ENCODE peak calls at places on chromosome X, in seven cellular contexts. One of them, this sample, is unnamed.

GRCh38 chrX:1295550-1295949 is 26.9 kb downstream of the CSF2RA start:
- DNase-seq in activated T-helper 9 cell treated with anti-CD3 and anti-CD28 coated beads, Interleukin-2, amount 50 U/mL, for 16 hours: no peak
- DNase-seq in stimulated activated CD8-positive, alpha-beta memory T cell treated with anti-CD3 and anti-CD28 coated beads, Interleukin-4, amount 100 ng/mL, for 1 hour: no peak
- DNase-seq in endodermal cell: no peak
- DNase-seq in NCI-H187: no peak
- DNase-seq in neural crest cell: no peak
- DNase-seq in type B pancreatic cell: no peak
- DNase-seq in this sample: no peak

GRCh38 chrX:19334945-19335626 is 8.6 kb upstream of the PDHA1 start:
- DNase-seq in endodermal cell: peak; percentile 70
- DNase-seq in NCI-H187: peak; percentile 46
- DNase-seq in neural crest cell: no peak
- DNase-seq in activated T-helper 9 cell treated with anti-CD3 and anti-CD28 coated beads, Interleukin-2, amount 50 U/mL, for 16 hours: no peak
- DNase-seq in stimulated activated CD8-positive, alpha-beta memory T cell treated with anti-CD3 and anti-CD28 coated beads, Interleukin-4, amount 100 ng/mL, for 1 hour: no peak
- DNase-seq in type B pancreatic cell: no peak
- DNase-seq in this sample: no peak

GRCh38 chrX:114717921-114718320 is 134.0 kb downstream of the HTR2C start:
- DNase-seq in neural crest cell: peak; percentile 34
- DNase-seq in activated T-helper 9 cell treated with anti-CD3 and anti-CD28 coated beads, Interleukin-2, amount 50 U/mL, for 16 hours: no peak
- DNase-seq in endodermal cell: peak; percentile 87
- DNase-seq in NCI-H187: no peak
- DNase-seq in stimulated activated CD8-positive, alpha-beta memory T cell treated with anti-CD3 and anti-CD28 coated beads, Interleukin-4, amount 100 ng/mL, for 1 hour: no peak
- DNase-seq in type B pancreatic cell: no peak
- DNase-seq in this sample: no peak

GRCh38 chrX:109856974-109857373 is 123.9 kb upstream of the ACSL4 start:
- DNase-seq in neural crest cell: no peak
- DNase-seq in stimulated activated CD8-positive, alpha-beta memory T cell treated with anti-CD3 and anti-CD28 coated beads, Interleukin-4, amount 100 ng/mL, for 1 hour: no peak
- DNase-seq in type B pancreatic cell: no peak
- DNase-seq in endodermal cell: no peak
- DNase-seq in activated T-helper 9 cell treated with anti-CD3 and anti-CD28 coated beads, Interleukin-2, amount 50 U/mL, for 16 hours: no peak
- DNase-seq in NCI-H187: no peak
- DNase-seq in this sample: no peak

GRCh38 chrX:11341274-11342256 is 48.4 kb downstream of the AMELX start:
- DNase-seq in neural crest cell: no peak
- DNase-seq in type B pancreatic cell: no peak
- DNase-seq in endodermal cell: no peak
- DNase-seq in NCI-H187: no peak
- DNase-seq in activated T-helper 9 cell treated with anti-CD3 and anti-CD28 coated beads, Interleukin-2, amount 50 U/mL, for 16 hours: no peak
- DNase-seq in stimulated activated CD8-positive, alpha-beta memory T cell treated with anti-CD3 and anti-CD28 coated beads, Interleukin-4, amount 100 ng/mL, for 1 hour: no peak
- DNase-seq in this sample: no peak

GRCh38 chrX:109199726-109200125 is 282.2 kb downstream of the GUCY2F start:
- DNase-seq in endodermal cell: no peak
- DNase-seq in activated T-helper 9 cell treated with anti-CD3 and anti-CD28 coated beads, Interleukin-2, amount 50 U/mL, for 16 hours: no peak
- DNase-seq in type B pancreatic cell: no peak
- DNase-seq in neural crest cell: no peak
- DNase-seq in NCI-H187: no peak
- DNase-seq in stimulated activated CD8-positive, alpha-beta memory T cell treated with anti-CD3 and anti-CD28 coated beads, Interleukin-4, amount 100 ng/mL, for 1 hour: no peak
- DNase-seq in this sample: no peak

GRCh38 chrX:107826286-107827136 is 845 bp downstream of the MID2 start:
- DNase-seq in NCI-H187: no peak
- DNase-seq in activated T-helper 9 cell treated with anti-CD3 and anti-CD28 coated beads, Interleukin-2, amount 50 U/mL, for 16 hours: peak; percentile 9
- DNase-seq in endodermal cell: peak; percentile 78
- DNase-seq in stimulated activated CD8-positive, alpha-beta memory T cell treated with anti-CD3 and anti-CD28 coated beads, Interleukin-4, amount 100 ng/mL, for 1 hour: peak; percentile 1
- DNase-seq in neural crest cell: peak; percentile 28
- DNase-seq in type B pancreatic cell: no peak
- DNase-seq in this sample: no peak

GRCh38 chrX:109635151-109635550 is 10.2 kb upstream of the KCNE5 start:
- DNase-seq in activated T-helper 9 cell treated with anti-CD3 and anti-CD28 coated beads, Interleukin-2, amount 50 U/mL, for 16 hours: no peak
- DNase-seq in neural crest cell: no peak
- DNase-seq in stimulated activated CD8-positive, alpha-beta memory T cell treated with anti-CD3 and anti-CD28 coated beads, Interleukin-4, amount 100 ng/mL, for 1 hour: no peak
- DNase-seq in NCI-H187: no peak
- DNase-seq in type B pancreatic cell: no peak
- DNase-seq in endodermal cell: peak; percentile 67
- DNase-seq in this sample: no peak

GRCh38 chrX:22742174-22742573 is 257.6 kb upstream of the DDX53 start:
- DNase-seq in stimulated activated CD8-positive, alpha-beta memory T cell treated with anti-CD3 and anti-CD28 coated beads, Interleukin-4, amount 100 ng/mL, for 1 hour: no peak
- DNase-seq in endodermal cell: no peak
- DNase-seq in activated T-helper 9 cell treated with anti-CD3 and anti-CD28 coated beads, Interleukin-2, amount 50 U/mL, for 16 hours: no peak
- DNase-seq in NCI-H187: no peak
- DNase-seq in type B pancreatic cell: no peak
- DNase-seq in neural crest cell: no peak
- DNase-seq in this sample: no peak

GRCh38 chrX:45756562-45756961 is 555.9 kb upstream of the DIPK2B start:
- DNase-seq in neural crest cell: no peak
- DNase-seq in type B pancreatic cell: no peak
- DNase-seq in stimulated activated CD8-positive, alpha-beta memory T cell treated with anti-CD3 and anti-CD28 coated beads, Interleukin-4, amount 100 ng/mL, for 1 hour: no peak
- DNase-seq in endodermal cell: no peak
- DNase-seq in NCI-H187: no peak
- DNase-seq in activated T-helper 9 cell treated with anti-CD3 and anti-CD28 coated beads, Interleukin-2, amount 50 U/mL, for 16 hours: no peak
- DNase-seq in this sample: no peak

GRCh38 chrX:25158635-25159034 is 142.9 kb upstream of the ARX start:
- DNase-seq in NCI-H187: no peak
- DNase-seq in type B pancreatic cell: no peak
- DNase-seq in neural crest cell: no peak
- DNase-seq in endodermal cell: no peak
- DNase-seq in activated T-helper 9 cell treated with anti-CD3 and anti-CD28 coated beads, Interleukin-2, amount 50 U/mL, for 16 hours: no peak
- DNase-seq in stimulated activated CD8-positive, alpha-beta memory T cell treated with anti-CD3 and anti-CD28 coated beads, Interleukin-4, amount 100 ng/mL, for 1 hour: no peak
- DNase-seq in this sample: no peak

GRCh38 chrX:8907678-8908077 is 106.5 kb upstream of the FAM9A start:
- DNase-seq in NCI-H187: no peak
- DNase-seq in activated T-helper 9 cell treated with anti-CD3 and anti-CD28 coated beads, Interleukin-2, amount 50 U/mL, for 16 hours: no peak
- DNase-seq in stimulated activated CD8-positive, alpha-beta memory T cell treated with anti-CD3 and anti-CD28 coated beads, Interleukin-4, amount 100 ng/mL, for 1 hour: no peak
- DNase-seq in neural crest cell: no peak
- DNase-seq in type B pancreatic cell: no peak
- DNase-seq in endodermal cell: no peak
- DNase-seq in this sample: no peak

This sample was measured in cortex of kidney.